ENCODE peak calls at places on chromosomes 12 and 14, in nine cellular contexts. One of them, this sample, is unnamed.

GRCh38 chr12:9870311-9870866 is 1.2 kb upstream of the CLEC2B start:
- DNase-seq in stomach: no peak
- DNase-seq in BJ: no peak
- DNase-seq in GM06990: no peak
- DNase-seq in astrocyte of the spinal cord: peak; percentile 26
- DNase-seq in psoas muscle: no peak
- DNase-seq in RWPE1: no peak
- DNase-seq in lower leg skin: no peak
- DNase-seq in choroid plexus epithelial cell: peak; percentile 74
- DNase-seq in this sample: no peak

GRCh38 chr14:59305231-59305630 is 116.8 kb downstream of the DAAM1 start:
- DNase-seq in stomach: no peak
- DNase-seq in BJ: no peak
- DNase-seq in GM06990: no peak
- DNase-seq in astrocyte of the spinal cord: peak; percentile 69
- DNase-seq in psoas muscle: no peak
- DNase-seq in RWPE1: no peak
- DNase-seq in lower leg skin: no peak
- DNase-seq in choroid plexus epithelial cell: no peak
- DNase-seq in this sample: no peak

GRCh38 chr14:103271189-103271588 is 62.8 kb upstream of the EIF5 start:
- DNase-seq in stomach: no peak
- DNase-seq in BJ: no peak
- DNase-seq in GM06990: no peak
- DNase-seq in astrocyte of the spinal cord: no peak
- DNase-seq in psoas muscle: no peak
- DNase-seq in RWPE1: no peak
- DNase-seq in lower leg skin: no peak
- DNase-seq in choroid plexus epithelial cell: no peak
- DNase-seq in this sample: no peak

GRCh38 chr14:35387713-35388579 is 16.6 kb downstream of the NFKBIA start:
- DNase-seq in stomach: no peak
- DNase-seq in BJ: no peak
- DNase-seq in GM06990: no peak
- DNase-seq in astrocyte of the spinal cord: no peak
- DNase-seq in psoas muscle: no peak
- DNase-seq in RWPE1: no peak
- DNase-seq in lower leg skin: no peak
- DNase-seq in choroid plexus epithelial cell: no peak
- DNase-seq in this sample: no peak

GRCh38 chr12:27940756-27941402 is 31.7 kb downstream of the PTHLH start:
- DNase-seq in stomach: peak; percentile 78
- DNase-seq in BJ: no peak
- DNase-seq in GM06990: peak; percentile 39
- DNase-seq in astrocyte of the spinal cord: peak; percentile 83
- DNase-seq in psoas muscle: peak; percentile 56
- DNase-seq in RWPE1: peak; percentile 67
- DNase-seq in lower leg skin: peak; percentile 65
- DNase-seq in choroid plexus epithelial cell: peak; percentile 92
- DNase-seq in this sample: peak; percentile 66

GRCh38 chr14:105177082-105177481 is 4.0 kb downstream of the NUDT14 start:
- DNase-seq in stomach: no peak
- DNase-seq in BJ: no peak
- DNase-seq in GM06990: no peak
- DNase-seq in astrocyte of the spinal cord: no peak
- DNase-seq in psoas muscle: peak; percentile 73
- DNase-seq in RWPE1: no peak
- DNase-seq in lower leg skin: no peak
- DNase-seq in choroid plexus epithelial cell: no peak
- DNase-seq in this sample: no peak

GRCh38 chr14:58426819-58427288 is 477 bp downstream of the TIMM9 start:
- DNase-seq in stomach: peak; percentile 42
- DNase-seq in BJ: peak; percentile 3
- DNase-seq in GM06990: peak; percentile 80
- DNase-seq in astrocyte of the spinal cord: no peak
- DNase-seq in psoas muscle: peak; percentile 63
- DNase-seq in RWPE1: peak; percentile 28
- DNase-seq in lower leg skin: peak; percentile 51
- DNase-seq in choroid plexus epithelial cell: peak; percentile 72
- DNase-seq in this sample: peak; percentile 62

GRCh38 chr12:88993655-88994054 is 358.6 kb downstream of the DUSP6 start:
- DNase-seq in stomach: no peak
- DNase-seq in BJ: peak; percentile 31
- DNase-seq in GM06990: no peak
- DNase-seq in astrocyte of the spinal cord: peak; percentile 78
- DNase-seq in psoas muscle: no peak
- DNase-seq in RWPE1: peak; percentile 30
- DNase-seq in lower leg skin: no peak
- DNase-seq in choroid plexus epithelial cell: peak; percentile 89
- DNase-seq in this sample: peak; percentile 8

GRCh38 chr14:21505009-21505553 is 6.1 kb downstream of the METTL3 start:
- DNase-seq in stomach: no peak
- DNase-seq in BJ: no peak
- DNase-seq in GM06990: peak; percentile 34
- DNase-seq in astrocyte of the spinal cord: no peak
- DNase-seq in psoas muscle: no peak
- DNase-seq in RWPE1: no peak
- DNase-seq in lower leg skin: no peak
- DNase-seq in choroid plexus epithelial cell: peak; percentile 26
- DNase-seq in this sample: peak; percentile 43

GRCh38 chr12:119320678-119321077 is 13.9 kb upstream of the CCDC60 start:
- DNase-seq in stomach: no peak
- DNase-seq in BJ: no peak
- DNase-seq in GM06990: no peak
- DNase-seq in astrocyte of the spinal cord: no peak
- DNase-seq in psoas muscle: no peak
- DNase-seq in RWPE1: no peak
- DNase-seq in lower leg skin: no peak
- DNase-seq in choroid plexus epithelial cell: no peak
- DNase-seq in this sample: no peak

GRCh38 chr14:95935228-95935822 is 58.7 kb downstream of the TUNAR start:
- DNase-seq in stomach: no peak
- DNase-seq in BJ: no peak
- DNase-seq in GM06990: no peak
- DNase-seq in astrocyte of the spinal cord: peak; percentile 9
- DNase-seq in psoas muscle: no peak
- DNase-seq in RWPE1: peak; percentile 20
- DNase-seq in lower leg skin: no peak
- DNase-seq in choroid plexus epithelial cell: peak; percentile 40
- DNase-seq in this sample: no peak

GRCh38 chr12:103495158-103495782 is 498 bp downstream of the C12orf42 start:
- DNase-seq in stomach: peak; percentile 31
- DNase-seq in BJ: no peak
- DNase-seq in GM06990: peak; percentile 82
- DNase-seq in astrocyte of the spinal cord: no peak
- DNase-seq in psoas muscle: peak; percentile 16
- DNase-seq in RWPE1: no peak
- DNase-seq in lower leg skin: no peak
- DNase-seq in choroid plexus epithelial cell: no peak
- DNase-seq in this sample: peak; percentile 78

GRCh38 chr12:96416033-96416790 is 16.0 kb upstream of the CDK17 start:
- DNase-seq in stomach: no peak
- DNase-seq in BJ: no peak
- DNase-seq in GM06990: no peak
- DNase-seq in astrocyte of the spinal cord: peak; percentile 80
- DNase-seq in psoas muscle: no peak
- DNase-seq in RWPE1: peak; percentile 74
- DNase-seq in lower leg skin: no peak
- DNase-seq in choroid plexus epithelial cell: peak; percentile 86
- DNase-seq in this sample: no peak

GRCh38 chr12:92784356-92784755 is 81.6 kb downstream of the PLEKHG7 start:
- DNase-seq in stomach: no peak
- DNase-seq in BJ: peak; percentile 75
- DNase-seq in GM06990: no peak
- DNase-seq in astrocyte of the spinal cord: peak; percentile 35
- DNase-seq in psoas muscle: no peak
- DNase-seq in RWPE1: peak; percentile 20
- DNase-seq in lower leg skin: no peak
- DNase-seq in choroid plexus epithelial cell: peak; percentile 63
- DNase-seq in this sample: no peak

GRCh38 chr14:69378274-69378673 is 19.8 kb downstream of the ERH start:
- DNase-seq in stomach: no peak
- DNase-seq in BJ: no peak
- DNase-seq in GM06990: no peak
- DNase-seq in astrocyte of the spinal cord: no peak
- DNase-seq in psoas muscle: no peak
- DNase-seq in RWPE1: no peak
- DNase-seq in lower leg skin: no peak
- DNase-seq in choroid plexus epithelial cell: no peak
- DNase-seq in this sample: no peak

GRCh38 chr12:11707535-11707934 is 58.1 kb downstream of the ETV6 start:
- DNase-seq in stomach: peak; percentile 88
- DNase-seq in BJ: no peak
- DNase-seq in GM06990: no peak
- DNase-seq in astrocyte of the spinal cord: no peak
- DNase-seq in psoas muscle: peak; percentile 29
- DNase-seq in RWPE1: no peak
- DNase-seq in lower leg skin: no peak
- DNase-seq in choroid plexus epithelial cell: no peak
- DNase-seq in this sample: no peak

GRCh38 chr14:76647699-76648298 is 113.5 kb upstream of the VASH1 start:
- DNase-seq in stomach: no peak
- DNase-seq in BJ: no peak
- DNase-seq in GM06990: no peak
- DNase-seq in astrocyte of the spinal cord: peak; percentile 52
- DNase-seq in psoas muscle: no peak
- DNase-seq in RWPE1: peak; percentile 73
- DNase-seq in lower leg skin: no peak
- DNase-seq in choroid plexus epithelial cell: peak; percentile 80
- DNase-seq in this sample: peak; percentile 69

GRCh38 chr12:65368071-65368470 is 89.6 kb downstream of the MSRB3 start:
- DNase-seq in stomach: no peak
- DNase-seq in BJ: no peak
- DNase-seq in GM06990: no peak
- DNase-seq in astrocyte of the spinal cord: no peak
- DNase-seq in psoas muscle: no peak
- DNase-seq in RWPE1: no peak
- DNase-seq in lower leg skin: no peak
- DNase-seq in choroid plexus epithelial cell: no peak
- DNase-seq in this sample: no peak

GRCh38 chr12:65364021-65364420 is 85.5 kb downstream of the MSRB3 start:
- DNase-seq in stomach: no peak
- DNase-seq in BJ: no peak
- DNase-seq in GM06990: no peak
- DNase-seq in astrocyte of the spinal cord: no peak
- DNase-seq in psoas muscle: no peak
- DNase-seq in RWPE1: no peak
- DNase-seq in lower leg skin: no peak
- DNase-seq in choroid plexus epithelial cell: peak; percentile 33
- DNase-seq in this sample: no peak

GRCh38 chr12:65362231-65362630 is 83.7 kb downstream of the MSRB3 start:
- DNase-seq in stomach: no peak
- DNase-seq in BJ: no peak
- DNase-seq in GM06990: no peak
- DNase-seq in astrocyte of the spinal cord: no peak
- DNase-seq in psoas muscle: no peak
- DNase-seq in RWPE1: no peak
- DNase-seq in lower leg skin: no peak
- DNase-seq in choroid plexus epithelial cell: peak; percentile 4
- DNase-seq in this sample: no peak
- TF ChIP-seq CTCF in stomach: no peak
- TF ChIP-seq CTCF in BJ: no peak
- TF ChIP-seq CTCF in GM06990: no peak
- TF ChIP-seq CTCF in astrocyte of the spinal cord: no peak
- TF ChIP-seq CTCF in psoas muscle: no peak
- TF ChIP-seq CTCF in RWPE1: no peak
- TF ChIP-seq CTCF in lower leg skin: no peak
- TF ChIP-seq CTCF in choroid plexus epithelial cell: no peak
- TF ChIP-seq CTCF in this sample: no peak

GRCh38 chr14:93299831-93300230 is 33.0 kb downstream of the BTBD7 start:
- DNase-seq in stomach: no peak
- DNase-seq in BJ: no peak
- DNase-seq in GM06990: no peak
- DNase-seq in astrocyte of the spinal cord: no peak
- DNase-seq in psoas muscle: no peak
- DNase-seq in RWPE1: no peak
- DNase-seq in lower leg skin: no peak
- DNase-seq in choroid plexus epithelial cell: peak; percentile 35
- DNase-seq in this sample: no peak
- TF ChIP-seq CTCF in stomach: no peak
- TF ChIP-seq CTCF in BJ: no peak
- TF ChIP-seq CTCF in GM06990: no peak
- TF ChIP-seq CTCF in astrocyte of the spinal cord: no peak
- TF ChIP-seq CTCF in psoas muscle: no peak
- TF ChIP-seq CTCF in RWPE1: no peak
- TF ChIP-seq CTCF in lower leg skin: no peak
- TF ChIP-seq CTCF in choroid plexus epithelial cell: no peak
- TF ChIP-seq CTCF in this sample: no peak

GRCh38 chr12:115898670-115899069 is 378.8 kb downstream of the MED13L start:
- DNase-seq in stomach: no peak
- DNase-seq in BJ: no peak
- DNase-seq in GM06990: no peak
- DNase-seq in astrocyte of the spinal cord: no peak
- DNase-seq in psoas muscle: no peak
- DNase-seq in RWPE1: no peak
- DNase-seq in lower leg skin: no peak
- DNase-seq in choroid plexus epithelial cell: peak; percentile 41
- DNase-seq in this sample: no peak

GRCh38 chr12:115897718-115898117 is 379.8 kb downstream of the MED13L start:
- DNase-seq in stomach: no peak
- DNase-seq in BJ: peak; percentile 46
- DNase-seq in GM06990: no peak
- DNase-seq in astrocyte of the spinal cord: peak; percentile 10
- DNase-seq in psoas muscle: no peak
- DNase-seq in RWPE1: no peak
- DNase-seq in lower leg skin: no peak
- DNase-seq in choroid plexus epithelial cell: peak; percentile 4
- DNase-seq in this sample: no peak

GRCh38 chr12:115891551-115891950 is 385.9 kb downstream of the MED13L start:
- DNase-seq in stomach: no peak
- DNase-seq in BJ: no peak
- DNase-seq in GM06990: no peak
- DNase-seq in astrocyte of the spinal cord: no peak
- DNase-seq in psoas muscle: no peak
- DNase-seq in RWPE1: no peak
- DNase-seq in lower leg skin: no peak
- DNase-seq in choroid plexus epithelial cell: no peak
- DNase-seq in this sample: no peak

DNA sequence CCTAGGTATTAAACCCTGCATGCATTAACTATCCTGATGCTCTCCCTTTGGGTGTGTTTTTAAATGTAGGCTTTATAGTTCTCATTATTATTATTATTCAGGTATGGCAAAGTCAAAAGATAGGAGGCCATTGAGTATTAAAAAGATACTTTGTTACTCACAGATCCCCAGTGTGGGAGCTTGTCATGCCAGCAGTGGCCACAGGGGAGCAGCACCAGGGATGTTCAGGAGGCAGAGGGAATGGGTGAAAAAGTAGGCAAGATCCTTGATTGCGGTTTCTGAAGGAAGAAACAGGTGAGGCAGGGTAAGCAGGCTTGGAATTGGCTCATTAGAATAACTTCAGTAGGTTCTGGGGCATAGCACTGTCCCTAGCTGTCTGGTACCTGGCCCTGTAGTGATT is 382.2 kb downstream of the MED13L start:
- DNase-seq in stomach: no peak
- DNase-seq in BJ: no peak
- DNase-seq in GM06990: no peak
- DNase-seq in astrocyte of the spinal cord: no peak
- DNase-seq in psoas muscle: no peak
- DNase-seq in RWPE1: no peak
- DNase-seq in lower leg skin: no peak
- DNase-seq in choroid plexus epithelial cell: peak; percentile 9
- DNase-seq in this sample: no peak
- TF ChIP-seq CTCF in stomach: no peak
- TF ChIP-seq CTCF in BJ: peak; percentile 47
- TF ChIP-seq CTCF in GM06990: peak; percentile 22
- TF ChIP-seq CTCF in astrocyte of the spinal cord: peak; percentile 39
- TF ChIP-seq CTCF in psoas muscle: peak; percentile 7
- TF ChIP-seq CTCF in RWPE1: peak; percentile 17
- TF ChIP-seq CTCF in lower leg skin: no peak
- TF ChIP-seq CTCF in choroid plexus epithelial cell: peak; percentile 60
- TF ChIP-seq CTCF in this sample: no peak

GRCh38 chr14:87995500-87996275 is 2.7 kb upstream of the GALC start:
- DNase-seq in stomach: no peak
- DNase-seq in BJ: no peak
- DNase-seq in GM06990: no peak
- DNase-seq in astrocyte of the spinal cord: no peak
- DNase-seq in psoas muscle: no peak
- DNase-seq in RWPE1: no peak
- DNase-seq in lower leg skin: no peak
- DNase-seq in choroid plexus epithelial cell: peak; percentile 29
- DNase-seq in this sample: no peak
- TF ChIP-seq CTCF in stomach: no peak
- TF ChIP-seq CTCF in BJ: no peak
- TF ChIP-seq CTCF in GM06990: no peak
- TF ChIP-seq CTCF in astrocyte of the spinal cord: no peak
- TF ChIP-seq CTCF in psoas muscle: no peak
- TF ChIP-seq CTCF in RWPE1: no peak
- TF ChIP-seq CTCF in lower leg skin: no peak
- TF ChIP-seq CTCF in choroid plexus epithelial cell: no peak
- TF ChIP-seq CTCF in this sample: no peak